ENCODE peak calls at places on chromosomes 1 and 21, in five cellular contexts. N is transverse colon, G is A673, A is psoas muscle, J is OCI-LY7. Y is an unnamed sample. For H3K36me3, the result is how much of the 10 kb centered on the place peaks cover.

GRCh38 chr21:17387030-17387617 is 125.7 kb upstream of the CXADR start:
- DNase-seq in N (peak), G (peak), A (no peak), J (peak), Y (peak)

GRCh38 chr1:119387858-119388257 is 19.3 kb downstream of the HAO2 start:
- DNase-seq in N (no peak), G (no peak), A (no peak), J (no peak), Y (no peak)

GRCh38 chr21:45393021-45393420 is 11.9 kb upstream of the COL18A1 start:
- DNase-seq in N (no peak), G (no peak), A (no peak), J (no peak), Y (no peak)

GRCh38 chr1:164180824-164181223 is 378.2 kb upstream of the PBX1 start:
- DNase-seq in N (no peak), G (no peak), A (no peak), J (no peak), Y (peak)

GRCh38 chr1:75582725-75583261 is 28.1 kb downstream of the SLC44A5 start:
- DNase-seq in N (no peak), G (no peak), A (no peak), J (no peak), Y (no peak)

GRCh38 chr1:209866201-209866600 is 38.4 kb downstream of the UTP25 start:
- DNase-seq in N (no peak), G (no peak), A (no peak), J (no peak), Y (no peak)

GRCh38 chr1:97507863-97508262 is 413.0 kb downstream of the DPYD start:
- DNase-seq in N (no peak), G (no peak), A (no peak), J (no peak), Y (no peak)

GRCh38 chr1:210516675-210517459 is 188.2 kb downstream of the HHAT start:
- DNase-seq in N (no peak), G (no peak), A (no peak), J (no peak), Y (no peak)

GRCh38 chr21:44344541-44345183 is 5.5 kb upstream of the CFAP410 start:
- DNase-seq in N (no peak), G (no peak), A (no peak), J (no peak), Y (no peak)

GRCh38 chr1:240122639-240123604 is 31.2 kb downstream of the FMN2 start:
- DNase-seq in N (peak), G (no peak), A (no peak), J (no peak), Y (no peak)

GRCh38 chr1:234597894-234598293 is 12.1 kb downstream of the IRF2BP2 start:
- DNase-seq in N (peak), G (peak), A (no peak), J (peak), Y (no peak)

GRCh38 chr21:33019885-33020557 is 5.7 kb upstream of the OLIG2 start:
- DNase-seq in N (no peak), G (no peak), A (no peak), J (no peak), Y (no peak)

GRCh38 chr1:61005572-61006386 is 76.6 kb upstream of the NFIA start:
- DNase-seq in N (no peak), G (no peak), A (no peak), J (no peak), Y (no peak)

GRCh38 chr1:56867491-56867890 is 12.9 kb downstream of the C8A start:
- DNase-seq in N (no peak), G (no peak), A (no peak), J (no peak), Y (peak)

GRCh38 chr1:225021037-225021436 is 91.6 kb downstream of the DNAH14 start:
- DNase-seq in N (no peak), G (no peak), A (no peak), J (no peak), Y (no peak)

GRCh38 chr1:48688102-48688760 is 88.5 kb downstream of the BEND5 start:
- DNase-seq in N (no peak), G (peak), A (no peak), J (peak), Y (no peak)

GRCh38 chr1:112982853-112983539 is 27.0 kb upstream of the SLC16A1 start:
- DNase-seq in N (no peak), G (no peak), A (no peak), J (peak), Y (no peak)

GRCh38 chr1:93219443-93219842 is 38.9 kb downstream of the CCDC18 start:
- DNase-seq in N (no peak), G (no peak), A (no peak), J (peak), Y (no peak)

GRCh38 chr21:43981151-43981870 is 30.8 kb upstream of the TRAPPC10 start:
- DNase-seq in N (no peak), G (no peak), A (no peak), J (no peak), Y (no peak)

GRCh38 chr1:153922076-153922837 is 515 bp downstream of the GATAD2B start:
- DNase-seq in N (no peak), G (peak), A (peak), J (peak), Y (peak)

GRCh38 chr1:67611841-67612240 is 73.2 kb upstream of the GADD45A start:
- DNase-seq in N (no peak), G (no peak), A (no peak), J (no peak), Y (no peak)

GRCh38 chr1:212110617-212111016 is 75.1 kb downstream of the DTL start:
- DNase-seq in N (no peak), G (peak), A (no peak), J (no peak), Y (no peak)

DNA sequence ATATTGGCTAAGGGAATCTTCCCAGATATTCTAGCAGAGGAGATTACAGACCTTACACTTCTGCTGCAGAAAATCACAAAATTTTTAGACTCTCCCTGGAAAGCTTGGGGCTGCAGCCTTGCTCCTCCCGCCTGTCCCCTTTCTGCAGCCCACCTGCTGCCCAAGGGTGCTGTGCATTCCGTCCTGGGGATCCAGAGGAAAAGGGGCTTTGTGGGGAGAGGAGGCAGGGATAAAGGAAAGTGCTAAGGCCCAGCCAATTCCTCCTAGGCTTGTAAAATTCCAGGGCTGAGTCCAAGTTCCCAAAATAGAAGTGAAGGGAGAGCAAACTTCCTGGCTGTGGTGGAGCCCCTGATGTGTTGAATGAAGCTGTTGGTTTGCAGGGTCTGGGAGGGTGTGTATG is 68.6 kb downstream of the TLR5 start:
- DNase-seq in N (no peak), G (no peak), A (no peak), J (no peak), Y (no peak)
- TF ChIP-seq CTCF in N (no peak), G (no peak), A (no peak), J (no peak), Y (no peak)

GRCh38 chr1:39841429-39841828 is 41.9 kb downstream of the TRIT1 start:
- DNase-seq in N (no peak), G (no peak), A (no peak), J (no peak), Y (no peak)

GRCh38 chr1:39842030-39842678 is 41.1 kb downstream of the TRIT1 start:
- DNase-seq in N (no peak), G (no peak), A (no peak), J (no peak), Y (no peak)

GRCh38 chr1:39839651-39840050 is 43.7 kb downstream of the TRIT1 start:
- DNase-seq in N (no peak), G (no peak), A (no peak), J (no peak), Y (no peak)

GRCh38 chr1:39842726-39843305 is 40.5 kb downstream of the TRIT1 start:
- DNase-seq in N (no peak), G (no peak), A (no peak), J (no peak), Y (no peak)

GRCh38 chr1:39840507-39840906 is 42.8 kb downstream of the TRIT1 start:
- DNase-seq in N (no peak), G (no peak), A (no peak), J (no peak), Y (no peak)
- H3K36me3 ChIP-seq in N (under half), G (half or more), A (under half), J (half or more), Y (under half)

GRCh38 chr1:24190970-24191570 is 4.0 kb upstream of the IFNLR1 start:
- DNase-seq in N (no peak), G (no peak), A (no peak), J (peak), Y (no peak)
- TF ChIP-seq CTCF in N (no peak), G (no peak), A (no peak), J (no peak), Y (no peak)

GRCh38 chr1:201511396-201511795 is 4.5 kb upstream of the CSRP1 start:
- DNase-seq in N (no peak), G (peak), A (no peak), J (peak), Y (no peak)

GRCh38 chr1:201511925-201512539 is 5.1 kb upstream of the CSRP1 start:
- DNase-seq in N (peak), G (peak), A (peak), J (peak), Y (no peak)

GRCh38 chr1:201508809-201509208 is 1.9 kb upstream of the CSRP1 start:
- DNase-seq in N (no peak), G (no peak), A (no peak), J (no peak), Y (no peak)

GRCh38 chr1:201510734-201511133 is 3.8 kb upstream of the CSRP1 start:
- DNase-seq in N (no peak), G (peak), A (no peak), J (peak), Y (no peak)

DNA sequence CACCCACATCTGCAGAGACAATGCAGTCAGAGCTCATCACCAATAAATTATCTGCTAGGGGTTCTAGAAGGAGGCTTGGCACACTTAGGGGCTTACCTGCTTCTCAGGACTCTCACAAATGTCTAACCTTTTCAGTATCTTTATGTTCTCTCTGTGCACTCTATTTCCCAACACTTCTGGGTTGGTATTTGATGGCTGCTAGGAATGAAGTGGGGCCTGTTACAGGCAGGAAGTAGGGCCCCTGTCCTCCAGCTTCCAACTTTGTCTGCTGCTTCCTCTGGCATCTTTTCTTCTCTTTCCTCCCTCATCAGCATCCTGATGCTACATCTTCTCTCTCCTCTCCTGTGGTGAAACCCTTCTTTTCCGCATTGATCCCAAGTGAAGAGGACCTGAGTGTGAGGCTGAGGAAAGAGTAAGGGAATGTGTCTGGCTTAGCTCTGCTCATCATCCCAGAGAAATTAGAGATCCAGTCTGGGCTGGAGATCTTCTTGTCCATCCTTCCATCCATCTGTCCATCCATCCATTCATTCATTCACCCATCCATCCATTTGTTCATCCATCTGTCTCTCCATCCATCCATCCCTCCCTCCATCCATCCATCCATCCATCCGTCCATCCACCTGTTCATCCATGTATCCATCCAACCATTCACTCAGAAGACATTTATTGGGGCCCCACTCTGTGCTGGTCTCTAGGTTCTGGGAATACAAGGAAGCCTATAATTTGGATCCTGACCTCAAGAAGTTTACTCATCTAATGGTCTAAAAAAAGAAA is 2.9 kb upstream of the CSRP1 start:
- DNase-seq in N (no peak), G (no peak), A (no peak), J (peak), Y (no peak)
- H3K36me3 ChIP-seq in N (under half), G (under half), A (under half), J (under half), Y (under half)

GRCh38 chr1:205211839-205212241 is 338 bp upstream of the DSTYK start:
- DNase-seq in N (no peak), G (no peak), A (no peak), J (no peak), Y (no peak)

GRCh38 chr1:205208805-205209204 is 2.7 kb downstream of the DSTYK start:
- DNase-seq in N (no peak), G (no peak), A (no peak), J (no peak), Y (no peak)

GRCh38 chr1:205214756-205215155 is 3.3 kb upstream of the DSTYK start:
- DNase-seq in N (no peak), G (no peak), A (no peak), J (peak), Y (no peak)

GRCh38 chr1:205216588-205216987 is 5.1 kb upstream of the DSTYK start:
- DNase-seq in N (no peak), G (no peak), A (no peak), J (no peak), Y (no peak)

GRCh38 chr1:205210876-205211838 is at the start of gene DSTYK:
- DNase-seq in N (peak), G (peak), A (peak), J (peak), Y (peak)
- TF ChIP-seq CTCF in N (no peak), G (no peak), A (no peak), J (no peak), Y (no peak)

GRCh38 chr1:36455386-36455785 is 5.1 kb upstream of the OSCP1 start:
- DNase-seq in N (no peak), G (no peak), A (no peak), J (no peak), Y (peak)
- H3K36me3 ChIP-seq in N (under half), G (under half), A (under half), J (half or more), Y (under half)

GRCh38 chr1:46084553-46085448 is 47.6 kb downstream of the PIK3R3 start:
- DNase-seq in N (no peak), G (no peak), A (no peak), J (no peak), Y (peak)

GRCh38 chr1:46081620-46082019 is 50.8 kb downstream of the PIK3R3 start:
- DNase-seq in N (no peak), G (peak), A (no peak), J (no peak), Y (no peak)

GRCh38 chr1:46083579-46083978 is 48.9 kb downstream of the PIK3R3 start:
- DNase-seq in N (no peak), G (no peak), A (no peak), J (no peak), Y (no peak)

GRCh38 chr1:46087891-46088290 is 44.5 kb downstream of the PIK3R3 start:
- DNase-seq in N (no peak), G (no peak), A (no peak), J (no peak), Y (no peak)

GRCh38 chr1:46086581-46086980 is 45.8 kb downstream of the PIK3R3 start:
- DNase-seq in N (no peak), G (no peak), A (no peak), J (no peak), Y (peak)
- TF ChIP-seq CTCF in N (no peak), G (no peak), A (no peak), J (no peak), Y (no peak)